ENCODE peak calls at places on chromosomes 11 and 22, in seven cellular contexts. One of them, this sample, is unnamed.

GRCh38 chr11:123560001-123560400 is 94.4 kb downstream of the SCN3B start:
- DNase-seq in T-helper 1 cell: no peak
- DNase-seq in K562: no peak
- DNase-seq in ELF-1: peak; percentile 49
- DNase-seq in SW 1271: no peak
- DNase-seq in NCI-H1092: peak; percentile 85
- DNase-seq in HuH-7.5: no peak
- DNase-seq in this sample: no peak

GRCh38 chr11:64563966-64564365 is 27.1 kb upstream of the SLC22A12 start:
- DNase-seq in NCI-H1092: no peak
- DNase-seq in K562: no peak
- DNase-seq in T-helper 1 cell: no peak
- DNase-seq in ELF-1: no peak
- DNase-seq in SW 1271: no peak
- DNase-seq in HuH-7.5: no peak
- DNase-seq in this sample: no peak

GRCh38 chr11:76253416-76253815 is 47.1 kb upstream of the WNT11 start:
- DNase-seq in K562: no peak
- DNase-seq in ELF-1: no peak
- DNase-seq in T-helper 1 cell: no peak
- DNase-seq in SW 1271: no peak
- DNase-seq in HuH-7.5: no peak
- DNase-seq in NCI-H1092: no peak
- DNase-seq in this sample: no peak

GRCh38 chr11:43282607-43283440 is 29.0 kb upstream of the API5 start:
- DNase-seq in T-helper 1 cell: peak; percentile 16
- DNase-seq in ELF-1: peak; percentile 65
- DNase-seq in HuH-7.5: no peak
- DNase-seq in NCI-H1092: no peak
- DNase-seq in SW 1271: no peak
- DNase-seq in K562: peak; percentile 75
- DNase-seq in this sample: peak; percentile 31

GRCh38 chr11:12723410-12724297 is 49.4 kb downstream of the TEAD1 start:
- DNase-seq in ELF-1: peak; percentile 89
- DNase-seq in SW 1271: no peak
- DNase-seq in NCI-H1092: no peak
- DNase-seq in K562: no peak
- DNase-seq in HuH-7.5: peak; percentile 19
- DNase-seq in T-helper 1 cell: no peak
- DNase-seq in this sample: no peak

GRCh38 chr22:42754658-42755057 is 34.0 kb upstream of the A4GALT start:
- DNase-seq in NCI-H1092: no peak
- DNase-seq in SW 1271: no peak
- DNase-seq in HuH-7.5: no peak
- DNase-seq in K562: peak; percentile 78
- DNase-seq in ELF-1: no peak
- DNase-seq in T-helper 1 cell: no peak
- DNase-seq in this sample: peak; percentile 74

GRCh38 chr11:81135570-81135969 is 1598.1 kb downstream of the FAM181B start:
- DNase-seq in ELF-1: no peak
- DNase-seq in SW 1271: no peak
- DNase-seq in T-helper 1 cell: no peak
- DNase-seq in NCI-H1092: no peak
- DNase-seq in K562: no peak
- DNase-seq in HuH-7.5: no peak
- DNase-seq in this sample: no peak

GRCh38 chr11:12139144-12139881 is 28.9 kb downstream of the MICAL2 start:
- DNase-seq in SW 1271: no peak
- DNase-seq in T-helper 1 cell: no peak
- DNase-seq in K562: no peak
- DNase-seq in ELF-1: no peak
- DNase-seq in NCI-H1092: no peak
- DNase-seq in HuH-7.5: no peak
- DNase-seq in this sample: no peak

GRCh38 chr11:12993626-12994025 is 15.5 kb upstream of the RASSF10 start:
- DNase-seq in NCI-H1092: no peak
- DNase-seq in HuH-7.5: no peak
- DNase-seq in T-helper 1 cell: no peak
- DNase-seq in ELF-1: no peak
- DNase-seq in SW 1271: no peak
- DNase-seq in K562: no peak
- DNase-seq in this sample: no peak

GRCh38 chr11:69646493-69647201 is 5.7 kb downstream of the CCND1 start:
- DNase-seq in T-helper 1 cell: no peak
- DNase-seq in NCI-H1092: no peak
- DNase-seq in K562: no peak
- DNase-seq in HuH-7.5: no peak
- DNase-seq in ELF-1: peak; percentile 28
- DNase-seq in SW 1271: no peak
- DNase-seq in this sample: peak; percentile 53

GRCh38 chr11:16184588-16184987 is 171.8 kb downstream of the SOX6 start:
- DNase-seq in T-helper 1 cell: no peak
- DNase-seq in K562: peak; percentile 21
- DNase-seq in ELF-1: no peak
- DNase-seq in HuH-7.5: no peak
- DNase-seq in SW 1271: no peak
- DNase-seq in NCI-H1092: peak; percentile 17
- DNase-seq in this sample: no peak

GRCh38 chr22:47201996-47202818 is 439.8 kb downstream of the TBC1D22A start:
- DNase-seq in T-helper 1 cell: no peak
- DNase-seq in NCI-H1092: no peak
- DNase-seq in HuH-7.5: no peak
- DNase-seq in K562: no peak
- DNase-seq in SW 1271: no peak
- DNase-seq in ELF-1: no peak
- DNase-seq in this sample: peak; percentile 56

GRCh38 chr22:50625568-50626313 is 2.2 kb downstream of the ARSA start:
- DNase-seq in NCI-H1092: no peak
- DNase-seq in ELF-1: no peak
- DNase-seq in SW 1271: no peak
- DNase-seq in K562: no peak
- DNase-seq in HuH-7.5: no peak
- DNase-seq in T-helper 1 cell: no peak
- DNase-seq in this sample: no peak

This sample was measured in right lobe of liver.